ENCODE peak calls at places on chromosomes 1 and 21, in five cellular contexts. R, S, K, M and F are unnamed samples.
A peak's percentile ranks its signal among the peaks of the same experiment; 100 is the strongest.

GRCh38 chr1:51916587-51917405 is 38.3 kb upstream of the NRDC start:
- DNase-seq in R (no peak), S (peak; percentile 50), K (no peak), M (no peak), F (peak; percentile 51)

GRCh38 chr1:161229896-161230295 is 4.0 kb downstream of the TOMM40L start:
- DNase-seq in R (no peak), S (no peak), K (no peak), M (no peak), F (no peak)

GRCh38 chr1:17877896-17878295 is 122.8 kb downstream of the ACTL8 start:
- DNase-seq in R (no peak), S (no peak), K (no peak), M (no peak), F (peak; percentile 42)

GRCh38 chr21:39805983-39806382 is 61.0 kb downstream of the IGSF5 start:
- DNase-seq in R (no peak), S (peak; percentile 86), K (no peak), M (no peak), F (no peak)

GRCh38 chr1:186749820-186750219 is 69.6 kb upstream of the PTGS2 start:
- DNase-seq in R (no peak), S (no peak), K (no peak), M (no peak), F (no peak)

GRCh38 chr1:96388421-96389310 is 332.9 kb upstream of the PTBP2 start:
- DNase-seq in R (no peak), S (no peak), K (no peak), M (no peak), F (peak; percentile 64)

GRCh38 chr1:113980120-113980519 is 846 bp downstream of the OLFML3 start:
- DNase-seq in R (no peak), S (no peak), K (no peak), M (no peak), F (no peak)

GRCh38 chr1:109636201-109636952 is 16.7 kb downstream of the AMPD2 start:
- DNase-seq in R (peak; percentile 55), S (no peak), K (no peak), M (peak; percentile 53), F (peak; percentile 69)

GRCh38 chr1:56671542-56671941 is 26.4 kb downstream of the PRKAA2 start:
- DNase-seq in R (no peak), S (no peak), K (no peak), M (no peak), F (no peak)

GRCh38 chr1:32353886-32354570 is 8.3 kb downstream of the FAM229A start:
- DNase-seq in R (no peak), S (no peak), K (no peak), M (no peak), F (peak; percentile 79)

GRCh38 chr1:86993269-86993985 is 79.0 kb downstream of the HS2ST1 start:
- DNase-seq in R (no peak), S (no peak), K (no peak), M (no peak), F (peak; percentile 26)

GRCh38 chr1:160374701-160375443 is 8.0 kb downstream of the NHLH1 start:
- DNase-seq in R (peak; percentile 63), S (no peak), K (peak; percentile 37), M (no peak), F (no peak)

GRCh38 chr1:31768939-31769704 is 5.0 kb upstream of the ADGRB2 start:
- DNase-seq in R (no peak), S (no peak), K (no peak), M (no peak), F (no peak)

GRCh38 chr1:240526321-240526720 is 85.6 kb downstream of the GREM2 start:
- DNase-seq in R (peak; percentile 40), S (no peak), K (peak; percentile 3), M (no peak), F (no peak)

GRCh38 chr1:170791941-170792340 is 128.0 kb downstream of the PRRX1 start:
- DNase-seq in R (no peak), S (no peak), K (no peak), M (no peak), F (no peak)

GRCh38 chr1:17301767-17302166 is 6.2 kb upstream of the PADI4 start:
- DNase-seq in R (no peak), S (no peak), K (no peak), M (no peak), F (peak; percentile 4)

GRCh38 chr1:66599346-66599745 is 65.4 kb downstream of the SGIP1 start:
- DNase-seq in R (no peak), S (no peak), K (no peak), M (no peak), F (no peak)

GRCh38 chr1:162671664-162672415 is 39.6 kb downstream of the DDR2 start:
- DNase-seq in R (no peak), S (no peak), K (no peak), M (no peak), F (no peak)

GRCh38 chr1:96782861-96783260 is 61.3 kb downstream of the PTBP2 start:
- DNase-seq in R (no peak), S (no peak), K (no peak), M (no peak), F (no peak)

GRCh38 chr1:220604921-220605320 is 77.0 kb downstream of the MARK1 start:
- DNase-seq in R (no peak), S (no peak), K (no peak), M (no peak), F (no peak)

GRCh38 chr1:159428536-159428935 is 3.5 kb upstream of the OR10J4 start:
- DNase-seq in R (no peak), S (no peak), K (no peak), M (no peak), F (no peak)

GRCh38 chr1:63914241-63914640 is 140.4 kb downstream of the ROR1 start:
- DNase-seq in R (no peak), S (no peak), K (no peak), M (no peak), F (no peak)

GRCh38 chr1:147052143-147052542 is 114.0 kb downstream of the NBPF12 start:
- DNase-seq in R (no peak), S (no peak), K (no peak), M (no peak), F (no peak)

GRCh38 chr1:156082111-156083091 is at the start of gene MEX3A:
- DNase-seq in R (peak; percentile 97), S (peak; percentile 36), K (peak; percentile 97), M (peak; percentile 98), F (peak; percentile 82)

GRCh38 chr1:67134692-67135091 is at the start of gene C1orf141:
- DNase-seq in R (peak; percentile 63), S (no peak), K (peak; percentile 48), M (peak; percentile 53), F (no peak)

GRCh38 chr21:36134820-36135390 is at the start of gene CBR3:
- DNase-seq in R (no peak), S (no peak), K (no peak), M (no peak), F (peak; percentile 61)

GRCh38 chr21:17590443-17590842 is 22.3 kb downstream of the BTG3 start:
- DNase-seq in R (no peak), S (no peak), K (no peak), M (no peak), F (no peak)

GRCh38 chr1:15616704-15617172 is 520 bp upstream of the DDI2 start:
- DNase-seq in R (peak; percentile 57), S (no peak), K (peak; percentile 37), M (no peak), F (peak; percentile 76)

GRCh38 chr1:44801491-44802305 is 1.5 kb downstream of the PLK3 start:
- DNase-seq in R (peak; percentile 31), S (no peak), K (no peak), M (no peak), F (peak; percentile 38)

GRCh38 chr1:20449736-20450311 is 36.2 kb downstream of the CAMK2N1 start:
- DNase-seq in R (no peak), S (no peak), K (no peak), M (no peak), F (no peak)

GRCh38 chr1:185016880-185017279 is 28.5 kb upstream of the RNF2 start:
- DNase-seq in R (no peak), S (no peak), K (no peak), M (no peak), F (peak; percentile 3)

GRCh38 chr1:55500601-55501000 is 285.4 kb upstream of the USP24 start:
- DNase-seq in R (no peak), S (no peak), K (no peak), M (no peak), F (no peak)
- H2BK12ac ChIP-seq in R (no peak overlapping the region), S (no peak overlapping the region), K (no peak overlapping the region), M (no peak overlapping the region), F (peak overlapping the region; percentile 10)

DNA sequence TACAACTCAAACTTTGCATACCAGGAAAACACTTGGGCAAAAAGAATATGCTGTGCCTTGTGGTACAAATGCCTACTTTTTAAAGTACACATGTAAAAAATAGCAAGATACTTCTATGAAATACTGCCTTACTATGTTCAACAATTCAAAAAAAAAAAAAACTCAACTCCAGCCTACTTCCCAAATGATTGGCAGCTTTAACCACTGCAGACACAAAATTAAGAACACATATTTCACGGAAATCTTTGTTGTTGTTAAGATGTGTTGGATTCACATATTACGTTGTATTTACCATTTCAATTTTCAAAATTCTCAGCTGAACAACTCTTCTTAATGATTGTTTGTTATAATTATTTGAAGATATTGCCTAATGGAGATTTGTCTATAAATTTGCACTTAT is 213.1 kb upstream of the NFIA start:
- DNase-seq in R (no peak), S (no peak), K (no peak), M (no peak), F (no peak)
- H2BK12ac ChIP-seq in R (no peak overlapping the region), S (no peak overlapping the region), K (no peak overlapping the region), M (no peak overlapping the region), F (no peak overlapping the region)

GRCh38 chr1:112260699-112261098 is 135.3 kb upstream of the CTTNBP2NL start:
- DNase-seq in R (no peak), S (no peak), K (no peak), M (no peak), F (no peak)

GRCh38 chr1:112253366-112253765 is 142.6 kb upstream of the CTTNBP2NL start:
- DNase-seq in R (no peak), S (no peak), K (no peak), M (no peak), F (no peak)

GRCh38 chr1:112257043-112257835 is 138.8 kb upstream of the CTTNBP2NL start:
- DNase-seq in R (no peak), S (no peak), K (no peak), M (no peak), F (no peak)

GRCh38 chr1:112255080-112255479 is 140.9 kb upstream of the CTTNBP2NL start:
- DNase-seq in R (no peak), S (no peak), K (no peak), M (no peak), F (peak; percentile 68)

GRCh38 chr1:112256413-112256812 is 139.6 kb upstream of the CTTNBP2NL start:
- DNase-seq in R (no peak), S (no peak), K (no peak), M (no peak), F (no peak)
- H2BK12ac ChIP-seq in R (no peak overlapping the region), S (no peak overlapping the region), K (no peak overlapping the region), M (no peak overlapping the region), F (no peak overlapping the region)

GRCh38 chr1:23150742-23151141 is 17.9 kb downstream of the LUZP1 start:
- DNase-seq in R (no peak), S (no peak), K (no peak), M (no peak), F (no peak)
- H2BK12ac ChIP-seq in R (no peak overlapping the region), S (no peak overlapping the region), K (no peak overlapping the region), M (no peak overlapping the region), F (no peak overlapping the region)

GRCh38 chr1:82171955-82172354 is 371.2 kb downstream of the ADGRL2 start:
- DNase-seq in R (no peak), S (no peak), K (no peak), M (no peak), F (no peak)
- H2BK12ac ChIP-seq in R (no peak overlapping the region), S (no peak overlapping the region), K (no peak overlapping the region), M (no peak overlapping the region), F (no peak overlapping the region)